ENCODE peak calls at places on chromosome 12, in five cellular contexts. V, F, J, Q and W are unnamed samples.

GRCh38 chr12:20523658-20524057 is 155.3 kb downstream of the PDE3A start:
- DNase-seq in V (peak; percentile 20), F (no peak), J (no peak), Q (no peak), W (no peak)

GRCh38 chr12:27969011-27969900 is 3.3 kb downstream of the PTHLH start:
- DNase-seq in V (peak; percentile 42), F (no peak), J (peak; percentile 16), Q (no peak), W (peak; percentile 24)

GRCh38 chr12:111446044-111446581 is 40.4 kb downstream of the SH2B3 start:
- DNase-seq in V (peak; percentile 72), F (no peak), J (no peak), Q (peak; percentile 14), W (no peak)

GRCh38 chr12:38689704-38690103 is 215.7 kb downstream of the CPNE8 start:
- DNase-seq in V (peak; percentile 51), F (no peak), J (no peak), Q (no peak), W (no peak)

GRCh38 chr12:111218499-111218898 is 150.4 kb downstream of the PHETA1 start:
- DNase-seq in V (no peak), F (no peak), J (no peak), Q (no peak), W (no peak)

GRCh38 chr12:47835017-47835830 is 15.5 kb upstream of the HDAC7 start:
- DNase-seq in V (no peak), F (no peak), J (no peak), Q (no peak), W (no peak)

GRCh38 chr12:49793620-49794019 is 34.6 kb downstream of the NCKAP5L start:
- DNase-seq in V (no peak), F (no peak), J (no peak), Q (no peak), W (no peak)

GRCh38 chr12:97753332-97753731 is 290.7 kb downstream of the RMST start:
- DNase-seq in V (no peak), F (no peak), J (no peak), Q (no peak), W (no peak)

GRCh38 chr12:94649349-94650142 is 811 bp downstream of the TMCC3 start:
- DNase-seq in V (peak; percentile 60), F (peak; percentile 57), J (peak; percentile 63), Q (no peak), W (peak; percentile 72)

GRCh38 chr12:122979908-122980191 is 631 bp upstream of the ARL6IP4 start:
- DNase-seq in V (no peak), F (no peak), J (no peak), Q (no peak), W (no peak)

GRCh38 chr12:74780458-74781241 is 243.0 kb downstream of the ATXN7L3B start:
- DNase-seq in V (no peak), F (no peak), J (no peak), Q (no peak), W (no peak)

GRCh38 chr12:106000376-106001104 is 138.2 kb downstream of the NUAK1 start:
- DNase-seq in V (peak; percentile 18), F (no peak), J (no peak), Q (no peak), W (no peak)

GRCh38 chr12:127494961-127495915 is 771.7 kb upstream of the TMEM132C start:
- DNase-seq in V (no peak), F (no peak), J (no peak), Q (no peak), W (no peak)

GRCh38 chr12:55651314-55651703 is 14.6 kb downstream of the OR10P1 start:
- DNase-seq in V (no peak), F (no peak), J (no peak), Q (no peak), W (no peak)

GRCh38 chr12:29728033-29728432 is 55.7 kb downstream of the TMTC1 start:
- DNase-seq in V (no peak), F (no peak), J (no peak), Q (no peak), W (no peak)

GRCh38 chr12:41967668-41968649 is 176.7 kb downstream of the GXYLT1 start:
- DNase-seq in V (peak; percentile 32), F (no peak), J (no peak), Q (no peak), W (no peak)

GRCh38 chr12:130713581-130713991 is 2.5 kb downstream of the RIMBP2 start:
- DNase-seq in V (no peak), F (no peak), J (no peak), Q (no peak), W (no peak)

GRCh38 chr12:118064608-118065007 is 3.6 kb upstream of the WSB2 start:
- DNase-seq in V (no peak), F (no peak), J (no peak), Q (peak; percentile 35), W (no peak)

GRCh38 chr12:91100901-91101300 is 10.4 kb downstream of the LUM start:
- DNase-seq in V (peak; percentile 39), F (no peak), J (no peak), Q (no peak), W (no peak)

GRCh38 chr12:115149685-115150378 is 465.9 kb upstream of the TBX3 start:
- DNase-seq in V (peak; percentile 77), F (no peak), J (no peak), Q (no peak), W (no peak)

GRCh38 chr12:94240171-94240570 is 91.8 kb downstream of the PLXNC1 start:
- DNase-seq in V (no peak), F (no peak), J (no peak), Q (no peak), W (no peak)

DNA sequence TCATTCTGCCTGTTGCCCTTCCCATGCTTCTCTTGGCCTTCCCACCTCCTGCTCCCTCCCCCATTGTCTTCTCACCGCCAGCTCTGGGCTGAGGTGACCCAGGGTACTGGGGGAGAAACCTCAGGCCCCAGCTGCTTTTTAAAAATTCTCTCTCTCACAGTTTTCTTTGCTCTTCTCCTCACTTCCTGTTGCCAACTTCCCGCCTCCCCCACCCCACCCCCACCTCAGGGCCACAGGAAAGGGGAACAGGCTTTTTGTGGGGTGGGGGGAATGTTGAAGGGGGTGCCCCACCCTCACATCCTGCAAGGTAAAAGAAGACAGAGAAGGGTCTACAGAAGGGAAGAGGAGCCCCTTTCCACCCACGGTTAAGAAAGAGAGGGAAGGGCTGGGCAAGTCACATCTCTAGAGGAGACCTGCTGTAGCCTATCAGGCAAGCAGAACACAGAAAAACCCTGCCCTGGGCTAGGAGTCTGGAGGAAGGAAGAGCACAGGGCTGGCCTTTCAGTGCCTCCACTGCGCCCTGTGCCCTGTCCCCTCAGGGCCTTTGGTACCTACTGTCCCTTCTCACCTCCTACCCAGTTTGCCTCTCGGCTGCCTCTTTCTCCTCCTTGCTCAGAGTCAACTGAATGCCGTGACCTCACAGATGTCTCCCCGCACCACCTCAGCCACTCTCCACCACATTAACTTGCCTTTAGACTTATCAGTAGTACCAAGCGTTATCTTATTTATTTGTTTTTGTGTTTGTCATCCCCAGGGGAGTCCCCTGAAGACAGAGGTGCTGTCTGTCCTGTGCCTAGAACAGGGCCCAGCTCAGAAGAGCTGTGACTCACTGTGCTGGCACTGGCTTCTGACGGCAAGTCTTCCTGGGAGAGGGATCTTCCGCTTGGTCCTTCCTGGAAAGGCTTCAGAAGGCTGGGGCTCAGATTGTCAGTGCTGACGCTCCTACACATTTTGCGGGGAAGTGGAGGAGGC is 1.7 kb downstream of the ARHGAP9 start:
- DNase-seq in V (peak; percentile 83), F (peak; percentile 79), J (no peak), Q (peak; percentile 48), W (no peak)
- H3K4me1 ChIP-seq in V (no peaks in the 10 kb centered on the region), F (peaks cover 74% of the 10 kb centered on the region), J (peaks cover 20% of the 10 kb centered on the region), Q (peaks cover 51% of the 10 kb centered on the region), W (no peaks in the 10 kb centered on the region)

DNA sequence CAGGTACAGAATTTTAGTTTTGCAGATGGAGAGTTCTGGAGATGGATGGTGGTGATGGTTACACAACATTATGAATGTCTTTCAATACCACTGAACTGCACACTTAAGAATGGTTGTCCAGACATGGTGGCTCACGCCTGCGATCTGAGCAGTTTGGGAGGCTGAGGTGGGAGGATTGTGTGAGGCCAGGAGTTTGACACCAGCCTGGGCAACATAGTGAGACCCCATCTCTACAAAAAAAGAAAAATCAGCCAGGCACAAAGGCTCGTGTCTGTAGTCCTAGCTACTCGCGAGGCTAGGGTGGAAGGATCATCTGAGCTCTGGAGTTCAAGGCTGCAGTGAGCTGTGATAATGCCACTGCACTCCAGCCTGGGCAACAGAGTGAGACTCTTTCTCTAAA is 8.1 kb upstream of the USP30 start:
- DNase-seq in V (no peak), F (no peak), J (no peak), Q (no peak), W (no peak)
- H3K27ac ChIP-seq in V (no peak overlapping the region), F (no peak overlapping the region), J (no peak overlapping the region), Q (no peak overlapping the region), W (no peak overlapping the region)

GRCh38 chr12:121532503-121533390 is 48.1 kb downstream of the KDM2B start:
- DNase-seq in V (peak; percentile 86), F (no peak), J (no peak), Q (no peak), W (no peak)

GRCh38 chr12:121534495-121535148 is 46.2 kb downstream of the KDM2B start:
- DNase-seq in V (no peak), F (peak; percentile 88), J (no peak), Q (no peak), W (no peak)

GRCh38 chr12:121531356-121531750 is 49.5 kb downstream of the KDM2B start:
- DNase-seq in V (no peak), F (no peak), J (no peak), Q (no peak), W (no peak)

GRCh38 chr12:121535150-121536057 is 45.4 kb downstream of the KDM2B start:
- DNase-seq in V (no peak), F (no peak), J (no peak), Q (no peak), W (no peak)

GRCh38 chr12:121533391-121534090 is 47.3 kb downstream of the KDM2B start:
- DNase-seq in V (no peak), F (no peak), J (no peak), Q (no peak), W (no peak)
- H3K4me1 ChIP-seq in V (peaks cover 22% of the 10 kb centered on the region), F (peaks cover 59% of the 10 kb centered on the region), J (peaks cover 79% of the 10 kb centered on the region), Q (peaks cover 34% of the 10 kb centered on the region), W (no peaks in the 10 kb centered on the region)

GRCh38 chr12:2692156-2692555 is 102.6 kb upstream of the FKBP4 start:
- DNase-seq in V (no peak), F (no peak), J (no peak), Q (no peak), W (no peak)

GRCh38 chr12:2689879-2690278 is 104.9 kb upstream of the FKBP4 start:
- DNase-seq in V (no peak), F (no peak), J (no peak), Q (no peak), W (no peak)

GRCh38 chr12:2690348-2691000 is 104.3 kb upstream of the FKBP4 start:
- DNase-seq in V (no peak), F (no peak), J (no peak), Q (no peak), W (no peak)

GRCh38 chr12:2691001-2691339 is 103.8 kb upstream of the FKBP4 start:
- DNase-seq in V (peak; percentile 51), F (peak; percentile 79), J (no peak), Q (no peak), W (no peak)

DNA sequence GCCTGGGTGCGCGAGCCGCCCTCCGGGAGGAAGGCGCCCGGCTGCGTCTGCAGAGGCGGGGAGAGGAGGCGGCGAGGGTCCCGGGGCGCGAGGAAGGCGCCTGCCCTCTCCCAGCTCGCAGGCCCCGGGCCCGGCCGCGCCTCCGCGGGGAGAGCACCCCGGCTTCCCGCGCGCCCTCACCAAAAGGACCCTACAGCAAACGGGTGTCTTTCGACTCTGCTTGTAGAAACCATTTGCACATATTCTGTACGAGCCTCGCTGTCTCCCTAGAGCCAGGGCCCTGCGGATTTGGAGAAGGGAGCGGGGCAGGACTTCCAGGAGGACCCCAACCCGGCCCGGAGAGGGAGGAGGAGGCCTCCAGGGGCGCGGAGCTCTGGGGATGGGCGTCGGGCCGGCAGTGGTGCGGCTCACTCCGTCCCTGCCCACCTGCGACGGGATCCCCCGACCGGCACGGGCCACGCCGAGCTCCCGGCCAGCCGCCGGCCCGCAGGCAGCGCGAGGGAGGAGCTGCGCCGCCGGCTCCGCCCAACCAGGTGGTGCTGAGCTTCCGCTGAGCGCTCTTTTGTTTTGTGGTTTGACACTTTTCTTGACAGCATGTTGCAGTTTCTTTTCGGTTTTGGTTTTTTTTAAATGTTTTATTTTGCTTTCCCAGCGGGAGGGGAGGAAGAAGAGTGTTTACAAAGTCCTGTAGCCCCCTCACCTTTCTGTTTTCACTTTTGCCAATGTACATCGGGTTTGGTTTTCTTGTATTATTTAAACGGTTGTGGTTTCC is 103.2 kb upstream of the FKBP4 start:
- DNase-seq in V (peak; percentile 16), F (peak; percentile 70), J (no peak), Q (no peak), W (no peak)
- H3K27ac ChIP-seq in V (no peak overlapping the region), F (peak overlapping the region; percentile 65), J (no peak overlapping the region), Q (no peak overlapping the region), W (no peak overlapping the region)